ENCODE peak calls at places on chromosomes 16 and 17, in seven cellular contexts. C, Y, H, N, U, R and X are unnamed samples.

GRCh38 chr17:74199306-74200092 is 4.0 kb upstream of the RPL38 start:
- DNase-seq in R (peak; percentile 82), H (peak; percentile 57), U (peak; percentile 67), C (peak; percentile 31), Y (peak; percentile 67), N (no peak), X (peak; percentile 80)

GRCh38 chr16:85686912-85687591 is 1.7 kb downstream of the GINS2 start:
- DNase-seq in U (no peak), H (no peak), R (no peak), Y (no peak), N (no peak), C (no peak), X (no peak)

GRCh38 chr16:85625053-85625452 is 11.9 kb downstream of the GSE1 start:
- DNase-seq in N (no peak), H (no peak), Y (no peak), C (no peak), R (no peak), U (no peak), X (no peak)

GRCh38 chr17:75720656-75721462 is at the start of gene ITGB4:
- DNase-seq in U (peak; percentile 57), C (no peak), Y (peak; percentile 90), N (no peak), H (no peak), R (no peak), X (no peak)

GRCh38 chr16:54286330-54287017 is at the start of gene IRX3:
- DNase-seq in U (peak; percentile 92), C (no peak), R (peak; percentile 39), H (peak; percentile 83), Y (no peak), N (no peak), X (peak; percentile 39)

GRCh38 chr16:85321856-85322271 is 209.6 kb upstream of the CIBAR2 start:
- DNase-seq in C (peak; percentile 62), H (no peak), Y (no peak), U (peak; percentile 20), R (peak; percentile 74), N (peak; percentile 91), X (peak; percentile 51)

GRCh38 chr17:47161988-47162622 is 27.0 kb downstream of the CDC27 start:
- DNase-seq in H (no peak), R (no peak), U (no peak), N (no peak), C (no peak), Y (no peak), X (no peak)

GRCh38 chr17:39679521-39680192 is 8.2 kb downstream of the PGAP3 start:
- DNase-seq in C (no peak), R (no peak), Y (no peak), N (no peak), H (no peak), U (no peak), X (no peak)

GRCh38 chr17:82349287-82349701 is 9.8 kb upstream of the TEX19 start:
- DNase-seq in C (no peak), U (no peak), R (no peak), Y (no peak), H (no peak), N (no peak), X (no peak)

GRCh38 chr16:87206646-87207451 is 110.3 kb downstream of the C16orf95 start:
- DNase-seq in R (no peak), Y (no peak), N (no peak), C (no peak), H (peak; percentile 10), U (peak; percentile 39), X (no peak)